ENCODE peak calls at places on chromosomes 13 and 19, in ten cellular contexts. I is tibial nerve, W is psoas muscle, D is H9, X is A549, R is right atrium auricular region, H is heart right ventricle, L is fibroblast of lung, M is lung, B is astrocyte. F is an unnamed sample.

GRCh38 chr13:106291006-106291405 is 244.5 kb downstream of the EFNB2 start:
- DNase-seq in D (no peak), W (no peak), L (peak), I (no peak), H (no peak), B (peak), M (no peak), X (no peak), R (no peak), F (no peak)

GRCh38 chr19:2014731-2015610 is 543 bp downstream of the BTBD2 start:
- DNase-seq in H (peak), M (no peak), L (no peak), D (no peak), I (no peak), B (no peak), W (no peak), R (no peak), X (no peak), F (peak)

GRCh38 chr13:94192576-94192975 is 286.9 kb downstream of the DCT start:
- DNase-seq in M (no peak), L (no peak), H (no peak), X (peak), D (peak), I (no peak), W (no peak), R (no peak), B (no peak), F (no peak)

GRCh38 chr19:46381346-46381745 is 32.0 kb downstream of the CCDC8 start:
- DNase-seq in I (no peak), D (no peak), M (no peak), W (no peak), X (no peak), L (no peak), B (no peak), H (no peak), R (no peak), F (peak)

GRCh38 chr13:79392882-79393563 is 13.0 kb downstream of the RBM26 start:
- DNase-seq in B (peak), H (no peak), M (no peak), I (no peak), W (no peak), D (no peak), R (no peak), X (no peak), L (peak), F (no peak)

GRCh38 chr13:34416833-34417425 is 525.1 kb upstream of the NBEA start:
- DNase-seq in D (no peak), B (peak), W (peak), H (peak), M (peak), R (peak), L (peak), I (no peak), X (no peak), F (peak)

GRCh38 chr13:32878172-32878571 is 138.1 kb upstream of the KL start:
- DNase-seq in M (peak), H (no peak), D (no peak), L (peak), I (no peak), X (peak), W (no peak), R (no peak), B (peak), F (no peak)

GRCh38 chr19:23887642-23888041 is 27.0 kb upstream of the ZNF726 start:
- DNase-seq in W (no peak), X (peak), I (no peak), D (no peak), H (no peak), B (no peak), R (no peak), M (no peak), L (no peak), F (no peak)

GRCh38 chr19:8352134-8352827 is 9.2 kb upstream of the KANK3 start:
- DNase-seq in W (no peak), H (no peak), L (peak), M (no peak), R (no peak), I (no peak), D (no peak), X (no peak), B (no peak), F (no peak)

GRCh38 chr13:41937388-41937787 is 23.5 kb downstream of the VWA8 start:
- DNase-seq in D (no peak), H (no peak), X (no peak), L (no peak), M (no peak), B (no peak), I (no peak), R (no peak), W (no peak), F (no peak)

GRCh38 chr19:35287713-35288112 is 4.2 kb upstream of the MAG start:
- DNase-seq in H (no peak), B (no peak), X (no peak), L (no peak), M (no peak), R (no peak), W (no peak), I (no peak), D (no peak), F (no peak)

GRCh38 chr19:58513213-58513693 is 1.5 kb upstream of the SLC27A5 start:
- DNase-seq in L (no peak), I (no peak), B (no peak), X (no peak), W (no peak), M (no peak), D (no peak), R (no peak), H (no peak), F (no peak)

GRCh38 chr19:48623556-48624066 is 4.3 kb downstream of the SPHK2 start:
- DNase-seq in L (no peak), W (no peak), M (no peak), H (no peak), I (no peak), X (no peak), D (no peak), B (no peak), R (no peak), F (no peak)

GRCh38 chr19:40982594-40983101 is 8.4 kb upstream of the CYP2B6 start:
- DNase-seq in X (no peak), W (no peak), R (no peak), B (peak), I (no peak), H (no peak), M (no peak), L (peak), D (peak), F (no peak)

GRCh38 chr13:112818698-112819045 is 128.8 kb downstream of the ATP11A start:
- DNase-seq in X (no peak), I (no peak), D (no peak), H (no peak), L (no peak), M (no peak), B (no peak), R (peak), W (no peak), F (no peak)

GRCh38 chr13:38348890-38349289 is 761 bp upstream of the UFM1 start:
- DNase-seq in I (no peak), L (peak), D (no peak), M (no peak), X (no peak), R (no peak), W (no peak), H (no peak), B (peak), F (no peak)

GRCh38 chr19:6589711-6590457 is 1.1 kb downstream of the CD70 start:
- DNase-seq in I (no peak), X (no peak), B (no peak), W (no peak), M (no peak), H (no peak), L (no peak), R (no peak), D (no peak), F (no peak)

GRCh38 chr13:82720961-82721360 is 1161.3 kb downstream of the SLITRK1 start:
- DNase-seq in R (no peak), D (no peak), L (no peak), M (no peak), W (no peak), I (no peak), X (no peak), B (no peak), H (no peak), F (no peak)

GRCh38 chr13:60396008-60396782 is 825 bp upstream of the TDRD3 start:
- DNase-seq in H (peak), W (peak), M (peak), I (peak), D (peak), X (peak), R (peak), B (peak), L (peak), F (peak)

GRCh38 chr13:75258159-75258782 is 223.7 kb downstream of the TBC1D4 start:
- DNase-seq in B (peak), M (no peak), W (no peak), H (no peak), L (peak), R (no peak), X (peak), D (no peak), I (no peak), F (no peak)
- TF ChIP-seq CTCF in B (peak), M (peak), W (peak), H (peak), L (peak), R (no peak), X (peak), D (peak), I (peak), F (peak)

DNA sequence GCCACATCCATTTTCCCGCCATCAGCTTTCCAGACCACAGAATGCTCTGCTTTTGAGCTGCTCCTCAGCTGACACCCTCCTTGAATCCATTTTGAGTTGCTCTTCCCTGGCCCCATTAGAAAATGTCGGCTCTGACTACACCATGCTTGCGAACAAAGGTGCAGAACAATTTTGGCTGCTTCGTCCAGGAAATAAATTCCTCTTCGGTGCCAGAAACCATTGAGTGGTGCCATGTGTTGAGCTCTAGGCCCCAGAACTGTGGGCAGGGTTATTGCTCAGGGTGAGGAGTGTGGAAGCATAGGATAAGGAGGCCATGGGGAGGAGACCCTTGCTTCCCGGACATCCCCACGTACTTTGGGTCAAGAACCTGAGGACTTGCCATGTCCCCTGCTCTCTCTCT is 52.1 kb downstream of the NFIX start:
- DNase-seq in X (no peak), W (no peak), L (no peak), B (no peak), M (no peak), R (no peak), D (no peak), H (no peak), I (no peak), F (no peak)
- H3K27ac ChIP-seq in X (no peak), W (peak), L (no peak), B (no peak), M (no peak), R (no peak), D (no peak), H (no peak), I (no peak), F (no peak)

DNA sequence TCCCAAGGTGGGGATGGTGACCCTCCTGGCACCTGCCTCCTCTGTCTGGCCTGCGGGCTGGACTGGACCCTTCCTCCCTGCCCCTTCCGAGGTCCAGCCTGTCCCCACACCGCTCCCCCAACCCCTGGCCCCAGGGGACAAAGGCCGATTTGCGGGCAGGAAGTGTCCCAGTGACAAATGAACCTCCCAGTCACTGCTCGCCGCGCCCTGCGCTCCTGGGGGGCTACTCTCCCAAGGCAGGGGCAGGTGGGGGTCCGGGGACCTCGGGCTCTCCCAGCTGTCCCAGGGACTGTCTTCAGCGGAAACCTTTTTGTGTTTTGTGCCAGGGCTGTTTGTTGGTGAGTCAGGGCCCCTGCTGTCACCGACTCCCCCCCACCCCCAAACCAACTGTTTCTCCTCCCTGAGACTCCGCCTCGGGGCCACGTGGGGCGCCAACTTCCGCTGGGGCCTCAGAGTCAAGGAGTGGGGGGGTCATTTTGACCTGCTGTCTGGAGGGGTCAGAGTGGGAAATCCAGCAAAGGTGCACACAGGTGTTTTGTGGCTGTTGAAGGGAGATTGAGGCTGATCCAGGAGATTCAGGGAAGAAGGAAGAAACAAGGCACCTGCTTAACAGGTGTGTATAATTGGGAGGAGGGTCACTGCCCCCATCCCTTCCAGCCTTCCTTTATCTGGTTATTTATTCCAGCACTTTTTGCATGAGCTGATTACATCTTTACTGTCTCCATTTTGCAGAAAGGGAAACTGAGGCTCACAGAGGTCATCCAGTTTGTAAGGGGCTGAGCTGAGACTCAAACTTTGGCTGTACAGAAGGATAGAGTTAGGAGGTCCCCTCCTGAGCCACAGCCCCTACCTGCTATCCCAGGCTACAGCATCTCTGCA is 831 bp downstream of the PGPEP1 start:
- DNase-seq in M (peak), R (peak), W (peak), D (peak), B (peak), L (peak), X (no peak), I (peak), H (peak), F (peak)
- TF ChIP-seq CTCF in M (no peak), R (no peak), W (no peak), D (peak), B (no peak), L (no peak), X (no peak), I (no peak), H (no peak), F (no peak)

GRCh38 chr19:44909775-44910174 is 4.2 kb downstream of the APOE start:
- DNase-seq in X (no peak), I (no peak), R (no peak), B (no peak), M (no peak), D (no peak), L (no peak), H (no peak), W (no peak), F (no peak)

GRCh38 chr19:44907613-44908012 is 2.0 kb downstream of the APOE start:
- DNase-seq in W (no peak), H (no peak), X (no peak), B (no peak), I (no peak), D (no peak), L (no peak), R (no peak), M (no peak), F (no peak)

GRCh38 chr19:44908074-44908835 is 2.7 kb downstream of the APOE start:
- DNase-seq in H (no peak), R (no peak), M (no peak), L (no peak), W (no peak), D (no peak), X (no peak), I (no peak), B (no peak), F (no peak)

GRCh38 chr19:44908836-44909201 is 3.2 kb downstream of the APOE start:
- DNase-seq in R (no peak), D (no peak), M (no peak), X (no peak), H (no peak), I (no peak), W (no peak), L (no peak), B (no peak), F (no peak)

GRCh38 chr19:44912854-44913253 is 1.6 kb upstream of the APOC1 start:
- DNase-seq in L (no peak), W (peak), I (no peak), H (no peak), R (no peak), D (no peak), B (no peak), M (no peak), X (no peak), F (no peak)
- H3K27ac ChIP-seq in L (no peak), W (no peak), I (peak), H (no peak), R (no peak), D (no peak), B (no peak), M (no peak), X (peak), F (no peak)

DNA sequence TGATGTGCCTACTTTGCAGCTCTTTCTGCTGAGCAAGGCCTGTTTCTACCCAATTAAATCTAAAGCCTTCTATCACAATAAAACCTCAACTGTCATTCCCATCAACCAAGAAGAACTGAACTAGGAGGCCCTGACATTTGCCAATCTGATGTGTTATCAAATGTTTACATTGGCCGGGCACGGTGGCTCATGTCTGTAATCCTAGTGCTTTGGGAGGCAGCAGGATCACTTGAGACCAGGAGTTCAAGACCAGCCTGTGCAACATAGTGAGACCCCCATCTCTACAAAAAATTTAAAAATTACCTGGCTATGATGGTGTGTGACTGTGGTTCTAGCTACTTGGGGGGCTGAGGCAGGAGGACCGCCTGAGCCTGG is 2.8 kb upstream of the FBXO17 start:
- DNase-seq in X (no peak), D (no peak), R (no peak), M (no peak), W (no peak), I (no peak), B (no peak), H (no peak), L (no peak), F (no peak)
- TF ChIP-seq CTCF in X (no peak), D (no peak), R (no peak), M (no peak), W (no peak), I (no peak), B (no peak), H (no peak), L (no peak), F (no peak)

GRCh38 chr13:51643114-51643881 is 59.0 kb downstream of the WDFY2 start:
- DNase-seq in W (no peak), M (no peak), R (no peak), X (peak), I (no peak), L (peak), D (no peak), H (no peak), B (peak), F (no peak)
- H3K27ac ChIP-seq in W (no peak), M (no peak), R (no peak), X (peak), I (peak), L (peak), D (peak), H (no peak), B (peak), F (no peak)

GRCh38 chr19:13095934-13096890 is 6.4 kb downstream of the LYL1 start:
- DNase-seq in R (no peak), W (no peak), H (peak), L (no peak), B (no peak), X (peak), M (no peak), D (peak), I (no peak), F (no peak)
- TF ChIP-seq CTCF in R (no peak), W (no peak), H (no peak), L (no peak), B (no peak), X (no peak), M (no peak), D (peak), I (no peak), F (peak)

DNA sequence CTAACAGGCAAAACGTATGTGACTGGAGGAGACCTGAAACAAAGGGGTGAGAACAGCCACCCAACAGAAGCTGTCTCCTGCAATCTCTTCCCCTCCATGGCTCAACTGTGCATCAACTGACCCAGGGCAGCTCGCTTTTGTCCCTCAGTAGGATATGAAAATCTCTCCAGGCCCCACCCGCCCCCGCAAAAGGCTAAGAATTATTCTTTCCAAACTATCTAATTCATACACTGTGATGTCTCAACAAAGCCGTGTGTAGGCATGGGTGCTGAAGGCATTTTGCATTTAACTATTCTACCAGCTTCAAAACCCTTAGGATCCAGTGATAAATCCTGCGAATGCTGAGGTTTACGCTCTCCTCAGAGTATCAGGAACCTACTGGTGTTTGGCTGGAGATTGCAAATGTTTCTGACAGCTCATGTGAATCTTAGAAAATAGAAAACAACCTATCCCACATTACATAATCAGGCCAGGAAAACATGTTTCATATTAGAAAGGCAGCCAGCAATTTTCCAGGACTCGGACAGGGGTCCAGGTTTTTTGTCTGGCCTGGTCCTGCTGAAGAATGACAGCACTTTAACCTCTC is 17.4 kb downstream of the DHRS12 start:
- DNase-seq in W (no peak), B (no peak), I (no peak), H (no peak), X (no peak), R (no peak), D (no peak), L (peak), M (no peak), F (no peak)
- H3K27ac ChIP-seq in W (peak), B (no peak), I (peak), H (peak), X (no peak), R (peak), D (no peak), L (no peak), M (peak), F (peak)

GRCh38 chr13:46313441-46314257 is 73.4 kb downstream of the RUBCNL start:
- DNase-seq in B (no peak), X (no peak), L (no peak), M (no peak), H (no peak), D (no peak), I (no peak), W (no peak), R (no peak), F (no peak)

GRCh38 chr13:46315036-46315435 is 72.0 kb downstream of the RUBCNL start:
- DNase-seq in H (no peak), M (no peak), R (no peak), D (no peak), W (no peak), L (no peak), X (no peak), B (no peak), I (no peak), F (no peak)

GRCh38 chr13:46314587-46314986 is 72.5 kb downstream of the RUBCNL start:
- DNase-seq in M (no peak), H (no peak), D (no peak), B (no peak), I (no peak), R (no peak), X (no peak), W (no peak), L (no peak), F (no peak)

GRCh38 chr13:46315491-46316075 is 71.5 kb downstream of the RUBCNL start:
- DNase-seq in M (no peak), R (peak), B (no peak), W (no peak), I (no peak), L (no peak), D (no peak), H (no peak), X (no peak), F (no peak)

DNA sequence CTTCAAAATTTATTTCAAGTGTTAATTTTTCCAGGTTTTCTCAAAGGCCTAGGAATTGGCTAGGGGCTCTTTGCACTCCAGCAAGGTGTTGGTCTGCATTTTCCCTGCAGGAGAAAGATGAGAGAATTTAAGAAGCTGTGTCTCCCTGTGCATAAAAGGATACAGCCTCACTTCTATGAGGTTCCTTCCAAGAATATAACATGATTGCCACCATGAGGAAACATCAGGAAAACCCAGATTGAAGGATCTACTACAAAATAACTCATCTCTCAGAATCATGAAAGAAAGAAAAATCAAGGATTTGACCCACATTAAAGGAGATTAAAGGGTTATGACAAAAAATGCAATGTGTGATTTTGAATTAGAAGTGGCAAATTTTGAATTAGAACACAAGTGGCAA is 69.9 kb downstream of the RUBCNL start:
- DNase-seq in R (no peak), B (no peak), L (no peak), D (no peak), X (no peak), H (no peak), I (no peak), W (no peak), M (no peak), F (no peak)
- TF ChIP-seq CTCF in R (no peak), B (no peak), L (peak), D (no peak), X (no peak), H (no peak), I (no peak), W (no peak), M (no peak), F (no peak)